ENCODE peak calls at places on chromosomes 4 and X, in seven cellular contexts. F is left lung, G is upper lobe of right lung, D is stomach, L is ascending aorta, P is fibroblast of lung, R is pancreas. X is an unnamed sample.
A peak's percentile ranks its signal among the peaks of the same experiment; 100 is the strongest.

GRCh38 chr4:472881-473574 is 25.9 kb downstream of the ZNF721 start:
- DNase-seq in F (no peak), G (no peak), D (no peak), L (no peak), P (peak; percentile 19), R (peak; percentile 16), X (no peak)

GRCh38 chr4:123744664-123745290 is 348.2 kb downstream of the SPRY1 start:
- DNase-seq in F (no peak), G (no peak), D (no peak), L (no peak), P (peak; percentile 33), R (no peak), X (peak; percentile 33)

GRCh38 chrX:129908636-129909035 is 2.7 kb downstream of the UTP14A start:
- DNase-seq in F (no peak), G (no peak), D (no peak), L (no peak), P (no peak), R (no peak), X (no peak)

GRCh38 chrX:135984220-135984619 is 1.0 kb upstream of the SLC9A6 start:
- DNase-seq in F (no peak), G (no peak), D (no peak), L (no peak), P (no peak), R (no peak), X (no peak)

GRCh38 chr4:8152865-8153257 is 5.8 kb downstream of the ABLIM2 start:
- DNase-seq in F (no peak), G (no peak), D (no peak), L (no peak), P (no peak), R (no peak), X (no peak)

GRCh38 chrX:41922694-41923171 is 621 bp downstream of the CASK start:
- DNase-seq in F (peak; percentile 35), G (peak; percentile 65), D (no peak), L (no peak), P (peak; percentile 10), R (peak; percentile 29), X (peak; percentile 58)

GRCh38 chr4:40317921-40318658 is 17.0 kb upstream of the CHRNA9 start:
- DNase-seq in F (no peak), G (no peak), D (no peak), L (no peak), P (no peak), R (no peak), X (no peak)

GRCh38 chr4:82984459-82984858 is 26.2 kb downstream of the LIN54 start:
- DNase-seq in F (no peak), G (no peak), D (no peak), L (no peak), P (peak; percentile 55), R (no peak), X (no peak)

GRCh38 chr4:188428935-188429334 is 289.7 kb downstream of the TRIML1 start:
- DNase-seq in F (no peak), G (no peak), D (no peak), L (no peak), P (no peak), R (peak; percentile 64), X (no peak)

GRCh38 chrX:21374994-21375794 is 976 bp downstream of the CNKSR2 start:
- DNase-seq in F (no peak), G (no peak), D (no peak), L (no peak), P (no peak), R (no peak), X (no peak)

GRCh38 chr4:187633245-187633644 is 362.3 kb upstream of the ZFP42 start:
- DNase-seq in F (no peak), G (no peak), D (no peak), L (no peak), P (no peak), R (no peak), X (no peak)

DNA sequence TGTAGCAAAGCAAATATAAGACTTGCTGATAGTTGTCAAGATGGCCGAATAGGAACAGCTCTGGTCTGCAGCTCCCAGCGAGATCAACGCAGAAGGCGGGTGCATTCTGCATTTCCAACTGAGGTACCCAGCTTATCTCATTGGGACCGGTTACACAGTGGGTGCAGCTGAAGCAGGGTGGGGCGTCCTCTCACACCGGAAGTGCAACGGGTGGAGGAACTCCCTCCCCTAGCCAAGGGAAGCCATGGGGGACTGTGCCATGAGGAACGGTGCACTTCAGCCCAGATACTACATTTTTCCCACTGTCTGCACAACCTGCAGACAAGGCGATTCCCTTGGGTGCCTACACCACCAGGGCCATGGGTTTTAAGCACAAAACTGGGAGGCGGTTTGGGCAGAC is 382.3 kb upstream of the EMCN start:
- DNase-seq in F (no peak), G (peak; percentile 44), D (no peak), L (no peak), P (no peak), R (no peak), X (no peak)
- TF ChIP-seq CTCF in F (no peak), G (no peak), D (no peak), L (no peak), P (no peak), R (no peak), X (no peak)

DNA sequence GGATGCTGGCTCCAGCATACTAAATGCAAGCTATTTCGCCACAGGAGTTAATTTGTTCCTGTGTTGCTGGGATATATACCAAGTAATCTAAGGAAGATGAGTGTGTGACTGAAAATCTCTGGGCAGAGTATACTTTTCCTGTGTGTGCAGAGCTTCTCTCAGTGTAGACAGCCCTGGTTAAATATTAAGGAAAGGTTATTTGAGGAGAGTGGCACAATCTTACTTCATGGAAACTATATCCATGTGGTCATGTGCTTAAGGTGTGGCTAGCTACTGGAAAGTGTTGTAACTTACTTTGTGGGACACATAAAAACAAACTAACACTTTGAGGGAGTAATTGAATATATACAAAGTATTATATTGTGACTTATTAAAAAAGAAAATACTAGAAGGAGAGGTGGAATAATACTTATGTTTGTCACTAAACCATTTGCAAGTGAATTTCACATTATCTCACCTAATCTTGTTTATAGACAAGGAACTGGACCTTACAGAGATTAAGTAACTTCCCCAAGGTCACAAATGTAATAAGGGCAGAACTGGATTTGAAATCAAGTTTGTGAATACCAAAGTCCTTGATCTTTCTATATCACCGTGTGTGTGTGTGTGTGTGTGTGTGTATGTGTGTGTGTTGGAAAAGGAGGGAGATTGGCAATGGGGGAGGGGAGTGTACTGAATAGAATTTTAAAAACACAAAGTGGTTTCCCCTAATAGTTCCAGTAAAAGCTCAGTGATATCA is 408.2 kb upstream of the NR3C2 start:
- DNase-seq in F (no peak), G (no peak), D (no peak), L (no peak), P (no peak), R (peak; percentile 38), X (no peak)
- H3K27ac ChIP-seq in F (no peak overlapping the region), G (peak overlapping the region; percentile 38), D (peak overlapping the region; percentile 70), L (no peak overlapping the region), P (no peak overlapping the region), R (peak overlapping the region; percentile 62), X (no peak overlapping the region)

GRCh38 chr4:118950224-118950623 is 61.6 kb downstream of the SYNPO2 start:
- DNase-seq in F (no peak), G (no peak), D (no peak), L (no peak), P (no peak), R (no peak), X (no peak)
- H3K4me1 ChIP-seq in F (peaks cover under 1% of the 10 kb centered on the region), G (no peaks in the 10 kb centered on the region), D (peaks cover 28% of the 10 kb centered on the region), L (peaks cover 14% of the 10 kb centered on the region), P (peaks cover 3% of the 10 kb centered on the region), R (no peaks in the 10 kb centered on the region), X (peaks cover 38% of the 10 kb centered on the region)

DNA sequence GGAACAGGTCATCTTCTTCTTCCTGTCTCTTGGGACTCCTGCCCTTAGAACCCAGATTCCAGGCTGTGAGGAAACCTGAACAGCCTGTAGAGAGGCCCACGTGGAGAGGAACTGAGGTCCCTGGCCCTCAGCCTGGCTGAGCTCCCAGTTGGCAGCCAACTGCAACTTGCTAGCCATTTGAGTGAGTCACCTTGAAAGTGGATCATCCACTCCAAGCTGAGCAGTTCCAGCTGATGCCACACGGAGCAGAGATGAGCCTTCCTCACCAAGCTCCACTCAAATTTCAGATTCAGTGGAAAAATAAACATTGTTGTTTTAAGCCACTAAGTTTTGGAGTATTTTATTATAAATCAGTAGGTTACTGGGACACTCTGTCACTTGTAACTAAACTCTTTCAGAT is 392.5 kb downstream of the BCOR start:
- DNase-seq in F (peak; percentile 69), G (peak; percentile 83), D (peak; percentile 67), L (no peak), P (peak; percentile 87), R (peak; percentile 41), X (peak; percentile 90)
- TF ChIP-seq CTCF in F (peak; percentile 29), G (peak; percentile 48), D (peak; percentile 33), L (peak; percentile 6), P (peak; percentile 54), R (no peak), X (peak; percentile 64)

GRCh38 chr4:58732973-58733372 is 1622.8 kb upstream of the IGFBP7 start:
- DNase-seq in F (no peak), G (no peak), D (no peak), L (no peak), P (no peak), R (no peak), X (no peak)
- H3K27ac ChIP-seq in F (no peak overlapping the region), G (no peak overlapping the region), D (no peak overlapping the region), L (no peak overlapping the region), P (no peak overlapping the region), R (no peak overlapping the region), X (no peak overlapping the region)

DNA sequence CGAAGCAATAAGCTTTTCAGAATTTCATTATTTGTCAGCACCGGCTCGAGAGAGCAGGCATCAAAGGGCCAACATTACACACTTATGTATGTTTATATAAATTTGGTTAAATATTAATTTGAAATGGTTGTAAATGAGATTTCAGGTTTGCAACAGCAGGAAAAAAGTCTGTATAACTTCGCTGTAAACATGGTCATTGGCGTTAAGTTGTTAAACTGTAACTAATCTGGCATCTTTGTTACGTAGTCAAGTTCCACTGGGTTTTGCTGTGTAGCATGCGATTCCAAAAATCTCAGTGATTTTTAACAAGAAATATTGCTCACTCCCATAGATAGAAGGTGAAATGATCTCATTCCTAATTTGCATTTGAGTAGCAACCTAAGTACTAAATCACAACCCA is 222.3 kb downstream of the CBR4 start:
- DNase-seq in F (no peak), G (no peak), D (no peak), L (no peak), P (no peak), R (no peak), X (no peak)
- H3K4me1 ChIP-seq in F (no peaks in the 10 kb centered on the region), G (no peaks in the 10 kb centered on the region), D (peaks cover 22% of the 10 kb centered on the region), L (no peaks in the 10 kb centered on the region), P (no peaks in the 10 kb centered on the region), R (no peaks in the 10 kb centered on the region), X (no peaks in the 10 kb centered on the region)